ENCODE peak calls at places on chromosome X, in six cellular contexts. J, T, L, Q, Z and K are unnamed samples. For H3K4me1, the result is how much of the 10 kb centered on the place peaks cover.

GRCh38 chrX:139949703-139950102 is 15.6 kb downstream of the CXorf66 start:
- DNase-seq in J (no peak), T (no peak), L (no peak), Q (no peak), Z (no peak), K (no peak)

GRCh38 chrX:19174401-19175025 is 52.2 kb upstream of the ADGRG2 start:
- DNase-seq in J (no peak), T (no peak), L (no peak), Q (no peak), Z (no peak), K (no peak)

GRCh38 chrX:134572816-134573682 is 85.2 kb downstream of the PLAC1 start:
- DNase-seq in J (no peak), T (no peak), L (no peak), Q (no peak), Z (no peak), K (no peak)

GRCh38 chrX:85503258-85504158 is 124.0 kb upstream of the POF1B start:
- DNase-seq in J (no peak), T (no peak), L (no peak), Q (no peak), Z (no peak), K (no peak)

GRCh38 chrX:39809326-39809725 is 288.4 kb downstream of the BCOR start:
- DNase-seq in J (no peak), T (no peak), L (no peak), Q (no peak), Z (no peak), K (no peak)

GRCh38 chrX:5080812-5081211 is 1147.9 kb downstream of the NLGN4X start:
- DNase-seq in J (no peak), T (no peak), L (no peak), Q (no peak), Z (no peak), K (no peak)

GRCh38 chrX:72526534-72527508 is 45.8 kb downstream of the HDAC8 start:
- DNase-seq in J (no peak), T (no peak), L (no peak), Q (no peak), Z (no peak), K (no peak)

GRCh38 chrX:72094894-72095293 is 36.8 kb downstream of the RTL5 start:
- DNase-seq in J (peak), T (peak), L (peak), Q (peak), Z (peak), K (no peak)

GRCh38 chrX:97026406-97026805 is 142.7 kb downstream of the RPA4 start:
- DNase-seq in J (peak), T (no peak), L (no peak), Q (no peak), Z (no peak), K (no peak)

GRCh38 chrX:106168107-106168506 is at the start of gene PWWP3B:
- DNase-seq in J (no peak), T (peak), L (peak), Q (no peak), Z (peak), K (no peak)

GRCh38 chrX:106987488-106987887 is 12.5 kb downstream of the MORC4 start:
- DNase-seq in J (no peak), T (no peak), L (no peak), Q (no peak), Z (no peak), K (no peak)

GRCh38 chrX:56789518-56790070 is 60.6 kb downstream of the NBDY start:
- DNase-seq in J (no peak), T (no peak), L (no peak), Q (peak), Z (peak), K (no peak)

GRCh38 chrX:50903387-50904027 is 7.0 kb upstream of the BMP15 start:
- DNase-seq in J (peak), T (no peak), L (peak), Q (no peak), Z (no peak), K (no peak)

GRCh38 chrX:111837226-111837625 is 38.8 kb upstream of the TRPC5OS start:
- DNase-seq in J (no peak), T (no peak), L (no peak), Q (no peak), Z (no peak), K (no peak)

GRCh38 chrX:150903110-150903508 is 4.6 kb upstream of the CD99L2 start:
- DNase-seq in J (no peak), T (no peak), L (no peak), Q (no peak), Z (no peak), K (no peak)

GRCh38 chrX:119981286-119982070 is 37.9 kb upstream of the NKAP start:
- DNase-seq in J (peak), T (no peak), L (no peak), Q (no peak), Z (no peak), K (no peak)

GRCh38 chrX:33207056-33207455 is 4.3 kb downstream of the DMD start:
- DNase-seq in J (no peak), T (no peak), L (no peak), Q (no peak), Z (no peak), K (no peak)

GRCh38 chrX:96006281-96006680 is 678.4 kb upstream of the DIAPH2 start:
- DNase-seq in J (no peak), T (no peak), L (no peak), Q (no peak), Z (no peak), K (no peak)

GRCh38 chrX:153778684-153779101 is 2.1 kb upstream of the SRPK3 start:
- DNase-seq in J (no peak), T (no peak), L (no peak), Q (peak), Z (no peak), K (no peak)

GRCh38 chrX:85980286-85980685 is 67.1 kb downstream of the CHM start:
- DNase-seq in J (no peak), T (no peak), L (no peak), Q (no peak), Z (no peak), K (no peak)

GRCh38 chrX:114841051-114841450 is 176.4 kb downstream of the IL13RA2 start:
- DNase-seq in J (no peak), T (no peak), L (no peak), Q (no peak), Z (no peak), K (no peak)

GRCh38 chrX:81195712-81196111 is 6.0 kb downstream of the HMGN5 start:
- DNase-seq in J (peak), T (peak), L (peak), Q (no peak), Z (peak), K (no peak)

GRCh38 chrX:133812382-133812781 is 173.0 kb downstream of the GPC3 start:
- DNase-seq in J (no peak), T (no peak), L (no peak), Q (no peak), Z (no peak), K (no peak)

GRCh38 chrX:32026772-32027171 is 954.9 kb upstream of the FTHL17 start:
- DNase-seq in J (no peak), T (no peak), L (no peak), Q (no peak), Z (no peak), K (no peak)

GRCh38 chrX:31039327-31039711 is 32.5 kb downstream of the FTHL17 start:
- DNase-seq in J (no peak), T (no peak), L (no peak), Q (no peak), Z (no peak), K (no peak)

DNA sequence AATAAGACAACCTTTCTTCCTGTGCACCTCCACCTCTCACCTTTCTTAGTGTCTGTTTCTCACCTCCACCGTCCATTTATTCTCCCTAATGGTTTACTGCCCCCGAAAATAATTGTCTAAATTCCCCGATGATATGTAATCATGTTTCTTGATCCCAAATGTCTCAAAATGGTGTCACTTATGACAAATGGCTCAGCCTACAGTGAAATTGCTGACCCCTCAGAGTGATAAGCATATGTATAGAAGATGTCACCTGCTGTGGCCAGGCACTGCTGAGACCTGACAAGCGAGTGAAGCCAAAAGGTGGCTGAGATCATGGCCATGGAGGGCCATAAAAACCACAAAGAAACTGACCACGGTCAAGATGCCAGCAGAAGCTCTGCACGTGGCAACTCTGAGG is 35.7 kb downstream of the MSL3 start:
- DNase-seq in J (no peak), T (no peak), L (no peak), Q (no peak), Z (no peak), K (no peak)
- H3K4me1 ChIP-seq in J (under half), T (under half), L (under half), Q (under half), Z (under half), K (under half)

GRCh38 chrX:68918202-68918601 is 89.4 kb downstream of the EFNB1 start:
- DNase-seq in J (no peak), T (no peak), L (no peak), Q (no peak), Z (no peak), K (no peak)
- TF ChIP-seq CTCF in J (no peak), T (no peak), L (no peak), Q (no peak), Z (no peak), K (no peak)

DNA sequence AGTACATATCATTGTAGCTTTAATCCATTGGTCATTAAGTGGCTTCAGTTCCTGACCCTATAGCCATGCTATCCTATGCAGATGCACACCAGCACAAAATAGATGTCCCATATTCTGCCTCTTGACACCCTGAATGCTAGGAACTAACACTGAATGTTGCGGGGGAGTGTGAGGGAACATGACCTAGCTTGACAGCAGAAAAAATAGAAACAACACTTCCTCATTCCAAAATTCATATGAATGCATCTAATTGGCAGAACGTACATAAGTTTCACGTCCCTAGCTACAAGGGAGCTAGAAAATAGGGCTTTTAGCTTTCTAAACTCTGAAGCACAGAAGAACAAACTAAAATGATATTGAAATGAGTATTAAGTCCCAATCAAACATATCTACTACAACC is 14.4 kb upstream of the DCAF8L1 start:
- DNase-seq in J (no peak), T (no peak), L (no peak), Q (no peak), Z (no peak), K (no peak)
- H3K4me3 ChIP-seq in J (no peak), T (no peak), L (no peak), Q (no peak), Z (no peak), K (no peak)

GRCh38 chrX:23578079-23578478 is 89.2 kb upstream of the PRDX4 start:
- DNase-seq in J (no peak), T (no peak), L (no peak), Q (no peak), Z (no peak), K (no peak)
- H3K4me1 ChIP-seq in J (under half), T (under half), L (under half), Q (under half), Z (under half), K (under half)

GRCh38 chrX:149631293-149632165 is at the start of gene TMEM185A:
- DNase-seq in J (peak), T (peak), L (peak), Q (peak), Z (peak), K (no peak)

GRCh38 chrX:149629730-149630387 is 1.7 kb downstream of the TMEM185A start:
- DNase-seq in J (no peak), T (no peak), L (no peak), Q (no peak), Z (no peak), K (no peak)

GRCh38 chrX:149628280-149628679 is 3.3 kb downstream of the TMEM185A start:
- DNase-seq in J (no peak), T (no peak), L (no peak), Q (no peak), Z (no peak), K (no peak)

GRCh38 chrX:149628768-149629167 is 2.8 kb downstream of the TMEM185A start:
- DNase-seq in J (no peak), T (no peak), L (no peak), Q (no peak), Z (no peak), K (no peak)

GRCh38 chrX:149630681-149631292 is 805 bp downstream of the TMEM185A start:
- DNase-seq in J (peak), T (peak), L (peak), Q (no peak), Z (no peak), K (no peak)
- TF ChIP-seq CTCF in J (peak), T (no peak), L (no peak), Q (no peak), Z (no peak), K (no peak)